ENCODE peak calls at places on chromosomes 4 and X, in seven cellular contexts. L is activated naive CD4-positive, alpha-beta T cell treated with anti-CD3 and anti-CD28 coated beads, Interleukin-2, amount 10 ng/mL, durations not matched to agents 7 days and 5 days; G is posterior vena cava; S is NCI-H460; K is WERI-Rb-1; J is stimulated activated naive B cell treated with anti-CD40 and anti-IgM and Interleukin-4, amounts not matched to agents 10 μg/mL and 1 μg/mL and 100 μg/mL, for 72 hours; X is activated CD4-positive, alpha-beta memory T cell treated with anti-CD3 and anti-CD28 coated beads for 36 hours. W is an unnamed sample.

GRCh38 chr4:155353923-155354540 is 22.7 kb downstream of the MAP9 start:
- DNase-seq in J (no peak), L (peak), K (peak), S (peak), X (peak), G (peak), W (peak)

GRCh38 chr4:73698217-73698616 is 42.2 kb upstream of the CXCL8 start:
- DNase-seq in X (no peak), L (no peak), K (peak), J (no peak), S (no peak), G (no peak), W (no peak)

GRCh38 chr4:126530996-126531585 is 1101.7 kb upstream of the INTU start:
- DNase-seq in K (no peak), X (no peak), J (no peak), L (no peak), S (no peak), G (no peak), W (no peak)

GRCh38 chr4:154877110-154877760 is 96.2 kb downstream of the RBM46 start:
- DNase-seq in J (no peak), K (peak), L (no peak), X (no peak), S (no peak), G (peak), W (peak)

GRCh38 chr4:61401771-61402170 is 201.6 kb downstream of the ADGRL3 start:
- DNase-seq in J (no peak), S (no peak), G (no peak), L (no peak), X (no peak), K (no peak), W (no peak)

GRCh38 chr4:174461438-174462106 is 60.7 kb downstream of the HPGD start:
- DNase-seq in G (no peak), S (no peak), K (no peak), L (no peak), J (no peak), X (no peak), W (no peak)

GRCh38 chr4:8835521-8836365 is 35.9 kb downstream of the HMX1 start:
- DNase-seq in G (peak), S (no peak), J (no peak), K (peak), L (peak), X (no peak), W (no peak)

GRCh38 chrX:152601848-152602616 is 35.7 kb upstream of the GABRQ start:
- DNase-seq in S (no peak), L (peak), X (no peak), K (peak), G (no peak), J (no peak), W (no peak)

GRCh38 chr4:24630937-24631336 is 46.6 kb upstream of the DHX15 start:
- DNase-seq in S (no peak), J (no peak), X (no peak), K (no peak), G (no peak), L (no peak), W (no peak)

GRCh38 chr4:10015140-10015753 is 6.0 kb downstream of the SLC2A9 start:
- DNase-seq in G (no peak), S (peak), L (peak), K (peak), J (no peak), X (peak), W (no peak)

GRCh38 chr4:126799471-126799870 is 833.3 kb upstream of the INTU start:
- DNase-seq in L (no peak), X (no peak), G (no peak), S (no peak), J (no peak), K (no peak), W (no peak)

GRCh38 chr4:2781911-2782310 is 11.0 kb upstream of the SH3BP2 start:
- DNase-seq in G (peak), L (peak), K (no peak), S (no peak), X (no peak), J (no peak), W (no peak)

GRCh38 chr4:137738377-137738990 is 206.2 kb upstream of the PCDH18 start:
- DNase-seq in J (no peak), K (no peak), S (no peak), G (no peak), L (no peak), X (no peak), W (no peak)

GRCh38 chr4:9691221-9692065 is 90.0 kb upstream of the DRD5 start:
- DNase-seq in G (peak), L (peak), K (peak), J (peak), S (peak), X (peak), W (peak)

GRCh38 chr4:138045036-138045435 is 197.1 kb downstream of the SLC7A11 start:
- DNase-seq in S (no peak), G (peak), X (no peak), K (no peak), L (no peak), J (no peak), W (no peak)

GRCh38 chr4:82560853-82561744 is 689 bp downstream of the TMEM150C start:
- DNase-seq in S (no peak), J (no peak), X (no peak), L (no peak), K (peak), G (no peak), W (no peak)